ENCODE peak calls at places on chromosomes 6 and 20, in nine cellular contexts. One of them, this sample, is unnamed.

GRCh38 chr6:133114973-133115372 is 126.2 kb upstream of the EYA4 start:
- DNase-seq in GF-D8: no peak
- DNase-seq in T-helper 2 cell: no peak
- DNase-seq in central memory CD4-positive, alpha-beta T cell: no peak
- DNase-seq in transverse colon: no peak
- DNase-seq in Right ventricle myocardium inferior: no peak
- DNase-seq in left cardiac atrium: no peak
- DNase-seq in T-helper 1 cell: no peak
- DNase-seq in psoas muscle: no peak
- DNase-seq in this sample: no peak

GRCh38 chr6:2765896-2766766 is 938 bp downstream of the WRNIP1 start:
- DNase-seq in GF-D8: no peak
- DNase-seq in T-helper 2 cell: peak
- DNase-seq in central memory CD4-positive, alpha-beta T cell: no peak
- DNase-seq in transverse colon: peak
- DNase-seq in Right ventricle myocardium inferior: peak
- DNase-seq in left cardiac atrium: peak
- DNase-seq in T-helper 1 cell: peak
- DNase-seq in psoas muscle: peak
- DNase-seq in this sample: no peak

GRCh38 chr6:167750956-167751358 is 75.8 kb upstream of the AFDN start:
- DNase-seq in GF-D8: no peak
- DNase-seq in T-helper 2 cell: no peak
- DNase-seq in central memory CD4-positive, alpha-beta T cell: no peak
- DNase-seq in transverse colon: peak
- DNase-seq in Right ventricle myocardium inferior: no peak
- DNase-seq in left cardiac atrium: peak
- DNase-seq in T-helper 1 cell: no peak
- DNase-seq in psoas muscle: no peak
- DNase-seq in this sample: no peak

GRCh38 chr20:13464702-13465101 is 174.0 kb downstream of the TASP1 start:
- DNase-seq in GF-D8: no peak
- DNase-seq in T-helper 2 cell: no peak
- DNase-seq in central memory CD4-positive, alpha-beta T cell: no peak
- DNase-seq in transverse colon: no peak
- DNase-seq in Right ventricle myocardium inferior: no peak
- DNase-seq in left cardiac atrium: no peak
- DNase-seq in T-helper 1 cell: no peak
- DNase-seq in psoas muscle: no peak
- DNase-seq in this sample: no peak

GRCh38 chr20:25453035-25453810 is 45.8 kb downstream of the GINS1 start:
- DNase-seq in GF-D8: no peak
- DNase-seq in T-helper 2 cell: no peak
- DNase-seq in central memory CD4-positive, alpha-beta T cell: no peak
- DNase-seq in transverse colon: no peak
- DNase-seq in Right ventricle myocardium inferior: no peak
- DNase-seq in left cardiac atrium: no peak
- DNase-seq in T-helper 1 cell: no peak
- DNase-seq in psoas muscle: no peak
- DNase-seq in this sample: no peak

GRCh38 chr6:29887819-29888581 is 54.3 kb upstream of the HLA-A start:
- DNase-seq in GF-D8: no peak
- DNase-seq in T-helper 2 cell: peak
- DNase-seq in central memory CD4-positive, alpha-beta T cell: peak
- DNase-seq in transverse colon: peak
- DNase-seq in Right ventricle myocardium inferior: peak
- DNase-seq in left cardiac atrium: peak
- DNase-seq in T-helper 1 cell: peak
- DNase-seq in psoas muscle: peak
- DNase-seq in this sample: peak

GRCh38 chr6:57432162-57432561 is 114.7 kb downstream of the PRIM2 start:
- DNase-seq in GF-D8: peak
- DNase-seq in T-helper 2 cell: no peak
- DNase-seq in central memory CD4-positive, alpha-beta T cell: no peak
- DNase-seq in transverse colon: no peak
- DNase-seq in Right ventricle myocardium inferior: no peak
- DNase-seq in left cardiac atrium: no peak
- DNase-seq in T-helper 1 cell: no peak
- DNase-seq in psoas muscle: no peak
- DNase-seq in this sample: peak

GRCh38 chr20:48739395-48740268 is 88.2 kb downstream of the PREX1 start:
- DNase-seq in GF-D8: no peak
- DNase-seq in T-helper 2 cell: peak
- DNase-seq in central memory CD4-positive, alpha-beta T cell: no peak
- DNase-seq in transverse colon: no peak
- DNase-seq in Right ventricle myocardium inferior: peak
- DNase-seq in left cardiac atrium: no peak
- DNase-seq in T-helper 1 cell: peak
- DNase-seq in psoas muscle: no peak
- DNase-seq in this sample: no peak

GRCh38 chr20:35307666-35308653 is 15.7 kb upstream of the FAM83C start:
- DNase-seq in GF-D8: no peak
- DNase-seq in T-helper 2 cell: no peak
- DNase-seq in central memory CD4-positive, alpha-beta T cell: no peak
- DNase-seq in transverse colon: no peak
- DNase-seq in Right ventricle myocardium inferior: peak
- DNase-seq in left cardiac atrium: peak
- DNase-seq in T-helper 1 cell: no peak
- DNase-seq in psoas muscle: peak
- DNase-seq in this sample: no peak

GRCh38 chr6:160507420-160507819 is 156.7 kb downstream of the LPA start:
- DNase-seq in GF-D8: no peak
- DNase-seq in T-helper 2 cell: no peak
- DNase-seq in central memory CD4-positive, alpha-beta T cell: no peak
- DNase-seq in transverse colon: no peak
- DNase-seq in Right ventricle myocardium inferior: no peak
- DNase-seq in left cardiac atrium: no peak
- DNase-seq in T-helper 1 cell: peak
- DNase-seq in psoas muscle: no peak
- DNase-seq in this sample: no peak

GRCh38 chr6:26045046-26045938 is 41.9 kb upstream of the HFE start:
- DNase-seq in GF-D8: peak
- DNase-seq in T-helper 2 cell: peak
- DNase-seq in central memory CD4-positive, alpha-beta T cell: peak
- DNase-seq in transverse colon: peak
- DNase-seq in Right ventricle myocardium inferior: peak
- DNase-seq in left cardiac atrium: peak
- DNase-seq in T-helper 1 cell: peak
- DNase-seq in psoas muscle: peak
- DNase-seq in this sample: peak

GRCh38 chr6:135498178-135498841 is 770 bp upstream of the AHI1 start:
- DNase-seq in GF-D8: peak
- DNase-seq in T-helper 2 cell: peak
- DNase-seq in central memory CD4-positive, alpha-beta T cell: peak
- DNase-seq in transverse colon: peak
- DNase-seq in Right ventricle myocardium inferior: peak
- DNase-seq in left cardiac atrium: peak
- DNase-seq in T-helper 1 cell: peak
- DNase-seq in psoas muscle: peak
- DNase-seq in this sample: peak

GRCh38 chr6:11653028-11653583 is 115.6 kb downstream of the TMEM170B start:
- DNase-seq in GF-D8: no peak
- DNase-seq in T-helper 2 cell: peak
- DNase-seq in central memory CD4-positive, alpha-beta T cell: peak
- DNase-seq in transverse colon: no peak
- DNase-seq in Right ventricle myocardium inferior: no peak
- DNase-seq in left cardiac atrium: peak
- DNase-seq in T-helper 1 cell: peak
- DNase-seq in psoas muscle: no peak
- DNase-seq in this sample: peak

GRCh38 chr20:50729925-50730764 is 1.2 kb upstream of the PARD6B start:
- DNase-seq in GF-D8: no peak
- DNase-seq in T-helper 2 cell: no peak
- DNase-seq in central memory CD4-positive, alpha-beta T cell: no peak
- DNase-seq in transverse colon: peak
- DNase-seq in Right ventricle myocardium inferior: no peak
- DNase-seq in left cardiac atrium: no peak
- DNase-seq in T-helper 1 cell: no peak
- DNase-seq in psoas muscle: no peak
- DNase-seq in this sample: no peak

GRCh38 chr6:40788661-40789111 is 201.5 kb upstream of the LRFN2 start:
- DNase-seq in GF-D8: no peak
- DNase-seq in T-helper 2 cell: no peak
- DNase-seq in central memory CD4-positive, alpha-beta T cell: no peak
- DNase-seq in transverse colon: no peak
- DNase-seq in Right ventricle myocardium inferior: no peak
- DNase-seq in left cardiac atrium: peak
- DNase-seq in T-helper 1 cell: no peak
- DNase-seq in psoas muscle: no peak
- DNase-seq in this sample: no peak

GRCh38 chr6:158686311-158686710 is 36.5 kb downstream of the SYTL3 start:
- DNase-seq in GF-D8: no peak
- DNase-seq in T-helper 2 cell: no peak
- DNase-seq in central memory CD4-positive, alpha-beta T cell: no peak
- DNase-seq in transverse colon: no peak
- DNase-seq in Right ventricle myocardium inferior: no peak
- DNase-seq in left cardiac atrium: no peak
- DNase-seq in T-helper 1 cell: no peak
- DNase-seq in psoas muscle: no peak
- DNase-seq in this sample: no peak

GRCh38 chr6:5497896-5498578 is 236.7 kb downstream of the FARS2 start:
- DNase-seq in GF-D8: no peak
- DNase-seq in T-helper 2 cell: peak
- DNase-seq in central memory CD4-positive, alpha-beta T cell: no peak
- DNase-seq in transverse colon: no peak
- DNase-seq in Right ventricle myocardium inferior: no peak
- DNase-seq in left cardiac atrium: no peak
- DNase-seq in T-helper 1 cell: peak
- DNase-seq in psoas muscle: no peak
- DNase-seq in this sample: peak

GRCh38 chr20:38723982-38724602 is at the start of gene SLC32A1:
- DNase-seq in GF-D8: no peak
- DNase-seq in T-helper 2 cell: peak
- DNase-seq in central memory CD4-positive, alpha-beta T cell: no peak
- DNase-seq in transverse colon: no peak
- DNase-seq in Right ventricle myocardium inferior: no peak
- DNase-seq in left cardiac atrium: no peak
- DNase-seq in T-helper 1 cell: no peak
- DNase-seq in psoas muscle: no peak
- DNase-seq in this sample: no peak

GRCh38 chr6:87674286-87674685 is 27.7 kb downstream of the AKIRIN2 start:
- DNase-seq in GF-D8: no peak
- DNase-seq in T-helper 2 cell: no peak
- DNase-seq in central memory CD4-positive, alpha-beta T cell: no peak
- DNase-seq in transverse colon: no peak
- DNase-seq in Right ventricle myocardium inferior: no peak
- DNase-seq in left cardiac atrium: no peak
- DNase-seq in T-helper 1 cell: no peak
- DNase-seq in psoas muscle: no peak
- DNase-seq in this sample: no peak

GRCh38 chr6:13814176-13814937 is at the start of gene MCUR1:
- DNase-seq in GF-D8: peak
- DNase-seq in T-helper 2 cell: peak
- DNase-seq in central memory CD4-positive, alpha-beta T cell: peak
- DNase-seq in transverse colon: peak
- DNase-seq in Right ventricle myocardium inferior: peak
- DNase-seq in left cardiac atrium: peak
- DNase-seq in T-helper 1 cell: peak
- DNase-seq in psoas muscle: peak
- DNase-seq in this sample: peak

GRCh38 chr6:41937881-41938574 is 3.6 kb downstream of the CCND3 start:
- DNase-seq in GF-D8: peak
- DNase-seq in T-helper 2 cell: peak
- DNase-seq in central memory CD4-positive, alpha-beta T cell: peak
- DNase-seq in transverse colon: no peak
- DNase-seq in Right ventricle myocardium inferior: no peak
- DNase-seq in left cardiac atrium: peak
- DNase-seq in T-helper 1 cell: peak
- DNase-seq in psoas muscle: no peak
- DNase-seq in this sample: peak

GRCh38 chr20:61118429-61119224 is 133.4 kb upstream of the CDH4 start:
- DNase-seq in GF-D8: no peak
- DNase-seq in T-helper 2 cell: no peak
- DNase-seq in central memory CD4-positive, alpha-beta T cell: no peak
- DNase-seq in transverse colon: no peak
- DNase-seq in Right ventricle myocardium inferior: no peak
- DNase-seq in left cardiac atrium: no peak
- DNase-seq in T-helper 1 cell: no peak
- DNase-seq in psoas muscle: no peak
- DNase-seq in this sample: no peak

GRCh38 chr20:44208165-44208564 is 2.4 kb downstream of the OSER1 start:
- DNase-seq in GF-D8: no peak
- DNase-seq in T-helper 2 cell: no peak
- DNase-seq in central memory CD4-positive, alpha-beta T cell: no peak
- DNase-seq in transverse colon: no peak
- DNase-seq in Right ventricle myocardium inferior: no peak
- DNase-seq in left cardiac atrium: no peak
- DNase-seq in T-helper 1 cell: no peak
- DNase-seq in psoas muscle: no peak
- DNase-seq in this sample: no peak

GRCh38 chr6:151205971-151206600 is 33.7 kb upstream of the AKAP12 start:
- DNase-seq in GF-D8: no peak
- DNase-seq in T-helper 2 cell: no peak
- DNase-seq in central memory CD4-positive, alpha-beta T cell: no peak
- DNase-seq in transverse colon: no peak
- DNase-seq in Right ventricle myocardium inferior: no peak
- DNase-seq in left cardiac atrium: no peak
- DNase-seq in T-helper 1 cell: no peak
- DNase-seq in psoas muscle: no peak
- DNase-seq in this sample: no peak

GRCh38 chr20:35316086-35316485 is 23.9 kb upstream of the FAM83C start:
- DNase-seq in GF-D8: no peak
- DNase-seq in T-helper 2 cell: no peak
- DNase-seq in central memory CD4-positive, alpha-beta T cell: no peak
- DNase-seq in transverse colon: no peak
- DNase-seq in Right ventricle myocardium inferior: no peak
- DNase-seq in left cardiac atrium: no peak
- DNase-seq in T-helper 1 cell: no peak
- DNase-seq in psoas muscle: no peak
- DNase-seq in this sample: no peak

GRCh38 chr6:99121748-99122147 is 174.0 kb upstream of the FBXL4 start:
- DNase-seq in GF-D8: no peak
- DNase-seq in T-helper 2 cell: no peak
- DNase-seq in central memory CD4-positive, alpha-beta T cell: no peak
- DNase-seq in transverse colon: no peak
- DNase-seq in Right ventricle myocardium inferior: no peak
- DNase-seq in left cardiac atrium: no peak
- DNase-seq in T-helper 1 cell: no peak
- DNase-seq in psoas muscle: no peak
- DNase-seq in this sample: no peak

GRCh38 chr6:111759836-111760785 is 113.1 kb downstream of the FYN start:
- DNase-seq in GF-D8: no peak
- DNase-seq in T-helper 2 cell: peak
- DNase-seq in central memory CD4-positive, alpha-beta T cell: peak
- DNase-seq in transverse colon: no peak
- DNase-seq in Right ventricle myocardium inferior: no peak
- DNase-seq in left cardiac atrium: no peak
- DNase-seq in T-helper 1 cell: peak
- DNase-seq in psoas muscle: no peak
- DNase-seq in this sample: peak

GRCh38 chr6:157443066-157443800 is 62.2 kb downstream of the ZDHHC14 start:
- DNase-seq in GF-D8: peak
- DNase-seq in T-helper 2 cell: peak
- DNase-seq in central memory CD4-positive, alpha-beta T cell: no peak
- DNase-seq in transverse colon: no peak
- DNase-seq in Right ventricle myocardium inferior: no peak
- DNase-seq in left cardiac atrium: no peak
- DNase-seq in T-helper 1 cell: peak
- DNase-seq in psoas muscle: no peak
- DNase-seq in this sample: no peak

GRCh38 chr20:64155258-64156135 is 8.8 kb upstream of the MYT1 start:
- DNase-seq in GF-D8: no peak
- DNase-seq in T-helper 2 cell: no peak
- DNase-seq in central memory CD4-positive, alpha-beta T cell: no peak
- DNase-seq in transverse colon: no peak
- DNase-seq in Right ventricle myocardium inferior: peak
- DNase-seq in left cardiac atrium: no peak
- DNase-seq in T-helper 1 cell: no peak
- DNase-seq in psoas muscle: no peak
- DNase-seq in this sample: no peak

GRCh38 chr6:156395276-156395675 is 381.9 kb upstream of the ARID1B start:
- DNase-seq in GF-D8: no peak
- DNase-seq in T-helper 2 cell: peak
- DNase-seq in central memory CD4-positive, alpha-beta T cell: peak
- DNase-seq in transverse colon: peak
- DNase-seq in Right ventricle myocardium inferior: no peak
- DNase-seq in left cardiac atrium: no peak
- DNase-seq in T-helper 1 cell: peak
- DNase-seq in psoas muscle: no peak
- DNase-seq in this sample: peak

GRCh38 chr6:36326351-36326995 is 10.2 kb downstream of the BNIP5 start:
- DNase-seq in GF-D8: no peak
- DNase-seq in T-helper 2 cell: no peak
- DNase-seq in central memory CD4-positive, alpha-beta T cell: no peak
- DNase-seq in transverse colon: no peak
- DNase-seq in Right ventricle myocardium inferior: no peak
- DNase-seq in left cardiac atrium: no peak
- DNase-seq in T-helper 1 cell: no peak
- DNase-seq in psoas muscle: peak
- DNase-seq in this sample: no peak

This sample was measured in CD4-positive, CD25-positive, alpha-beta regulatory T cell.